ENCODE peak calls at places on chromosomes 16 and 17, in eight cellular contexts. P is tibial artery, S is H9, L is fibroblast of lung, X is upper lobe of left lung, Z is stomach, Y is endodermal cell, O is thoracic aorta. M is an unnamed sample.

GRCh38 chr16:89116341-89117238 is 22.9 kb downstream of the ACSF3 start:
- DNase-seq in P (no peak), S (no peak), L (no peak), X (no peak), Z (no peak), Y (no peak), O (no peak), M (peak; percentile 12)

GRCh38 chr17:59392973-59393679 is 61.7 kb downstream of the YPEL2 start:
- DNase-seq in P (no peak), S (no peak), L (no peak), X (no peak), Z (no peak), Y (no peak), O (no peak), M (no peak)

GRCh38 chr17:59004338-59005111 is 102.2 kb downstream of the TRIM37 start:
- DNase-seq in P (peak; percentile 63), S (peak; percentile 67), L (peak; percentile 71), X (peak; percentile 64), Z (peak; percentile 67), Y (peak; percentile 92), O (peak; percentile 10), M (peak; percentile 63)

GRCh38 chr17:50772251-50772650 is 4.9 kb upstream of the ANKRD40CL start:
- DNase-seq in P (no peak), S (peak; percentile 18), L (no peak), X (no peak), Z (no peak), Y (peak; percentile 42), O (no peak), M (no peak)

GRCh38 chr17:78745407-78746088 is 36.5 kb downstream of the CYTH1 start:
- DNase-seq in P (no peak), S (no peak), L (peak; percentile 62), X (no peak), Z (no peak), Y (peak; percentile 71), O (no peak), M (peak; percentile 51)

GRCh38 chr16:89090182-89090630 is 3.4 kb upstream of the ACSF3 start:
- DNase-seq in P (no peak), S (no peak), L (no peak), X (no peak), Z (peak; percentile 79), Y (no peak), O (no peak), M (no peak)

GRCh38 chr17:1145311-1145986 is 34.3 kb downstream of the ABR start:
- DNase-seq in P (no peak), S (no peak), L (no peak), X (no peak), Z (no peak), Y (no peak), O (no peak), M (no peak)

GRCh38 chr17:76527430-76528111 is 9.9 kb downstream of the CYGB start:
- DNase-seq in P (no peak), S (peak; percentile 92), L (peak; percentile 89), X (peak; percentile 78), Z (peak; percentile 60), Y (peak; percentile 94), O (peak; percentile 38), M (peak; percentile 85)

GRCh38 chr16:23182675-23183485 is at the start of gene SCNN1G:
- DNase-seq in P (no peak), S (peak; percentile 42), L (no peak), X (peak; percentile 59), Z (peak; percentile 31), Y (peak; percentile 62), O (no peak), M (no peak)

GRCh38 chr17:29155235-29155965 is 24.8 kb downstream of the MYO18A start:
- DNase-seq in P (no peak), S (peak; percentile 76), L (peak; percentile 48), X (peak; percentile 69), Z (peak; percentile 65), Y (peak; percentile 81), O (no peak), M (peak; percentile 45)

GRCh38 chr17:5610956-5611355 is 26.6 kb upstream of the NLRP1 start:
- DNase-seq in P (no peak), S (no peak), L (no peak), X (peak; percentile 24), Z (no peak), Y (no peak), O (no peak), M (no peak)

GRCh38 chr17:77230436-77230830 is 89.7 kb downstream of the SEC14L1 start:
- DNase-seq in P (no peak), S (no peak), L (no peak), X (no peak), Z (no peak), Y (no peak), O (no peak), M (no peak)

GRCh38 chr16:70577256-70577698 is 53.7 kb downstream of the SF3B3 start:
- DNase-seq in P (peak; percentile 54), S (no peak), L (peak; percentile 67), X (no peak), Z (no peak), Y (peak; percentile 61), O (peak; percentile 74), M (no peak)

GRCh38 chr16:79402356-79402755 is 198.2 kb downstream of the MAF start:
- DNase-seq in P (no peak), S (no peak), L (no peak), X (peak; percentile 28), Z (peak; percentile 86), Y (peak; percentile 65), O (no peak), M (no peak)

GRCh38 chr16:483351-484075 is 44.0 kb upstream of the CAPN15 start:
- DNase-seq in P (no peak), S (no peak), L (no peak), X (no peak), Z (no peak), Y (peak; percentile 92), O (no peak), M (no peak)

GRCh38 chr16:77585852-77586251 is 136.5 kb upstream of the NUDT7 start:
- DNase-seq in P (no peak), S (no peak), L (no peak), X (no peak), Z (no peak), Y (no peak), O (no peak), M (no peak)

GRCh38 chr17:37017355-37017754 is 68.6 kb downstream of the AATF start:
- DNase-seq in P (no peak), S (no peak), L (no peak), X (no peak), Z (no peak), Y (no peak), O (no peak), M (no peak)

GRCh38 chr16:4613636-4614570 is 785 bp downstream of the UBALD1 start:
- DNase-seq in P (no peak), S (peak; percentile 34), L (peak; percentile 32), X (no peak), Z (no peak), Y (peak; percentile 70), O (no peak), M (peak; percentile 73)

DNA sequence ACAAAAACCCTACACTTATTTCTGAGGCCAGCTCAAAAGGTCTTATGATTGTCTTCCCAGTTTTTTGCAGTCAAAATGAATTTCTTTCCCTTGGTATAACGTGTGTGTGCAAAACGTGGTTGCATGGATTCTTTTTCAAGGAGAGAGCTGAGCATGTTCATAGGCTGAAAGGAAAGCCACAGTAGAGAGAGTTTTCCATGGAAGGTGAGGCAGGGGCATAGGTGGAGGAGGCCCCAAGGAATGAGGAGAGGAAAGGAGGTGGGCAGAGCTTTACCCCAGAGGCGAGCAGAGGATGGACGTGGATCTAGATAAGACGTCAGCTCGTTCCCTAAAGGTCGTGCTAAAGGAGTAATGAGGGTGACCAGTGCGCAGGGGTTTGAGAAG is 22.8 kb downstream of the TRPV2 start:
- DNase-seq in P (no peak), S (no peak), L (no peak), X (no peak), Z (no peak), Y (no peak), O (no peak), M (no peak)
- H3K4me1 ChIP-seq in P (peaks cover 31% of the 10 kb centered on the region), S (peaks cover 4% of the 10 kb centered on the region), L (peaks cover 11% of the 10 kb centered on the region), X (peaks cover 26% of the 10 kb centered on the region), Z (peaks cover 46% of the 10 kb centered on the region), Y (peaks cover 6% of the 10 kb centered on the region), O (peaks cover 20% of the 10 kb centered on the region), M (no peaks in the 10 kb centered on the region)

GRCh38 chr16:75087040-75087979 is 29.3 kb downstream of the LDHD start:
- DNase-seq in P (no peak), S (no peak), L (peak; percentile 97), X (no peak), Z (no peak), Y (peak; percentile 70), O (no peak), M (no peak)

GRCh38 chr16:75088934-75089333 is 27.6 kb downstream of the LDHD start:
- DNase-seq in P (no peak), S (no peak), L (no peak), X (no peak), Z (no peak), Y (no peak), O (no peak), M (no peak)

GRCh38 chr16:75088226-75088625 is 28.4 kb downstream of the LDHD start:
- DNase-seq in P (no peak), S (no peak), L (no peak), X (no peak), Z (no peak), Y (no peak), O (no peak), M (no peak)

GRCh38 chr16:75092777-75093176 is 23.8 kb downstream of the LDHD start:
- DNase-seq in P (no peak), S (no peak), L (no peak), X (no peak), Z (peak; percentile 66), Y (no peak), O (no peak), M (no peak)

GRCh38 chr16:75089486-75090202 is 26.9 kb downstream of the LDHD start:
- DNase-seq in P (no peak), S (no peak), L (no peak), X (no peak), Z (no peak), Y (no peak), O (no peak), M (no peak)
- H3K4me1 ChIP-seq in P (no peaks in the 10 kb centered on the region), S (peaks cover 3% of the 10 kb centered on the region), L (peaks cover 15% of the 10 kb centered on the region), X (peaks cover 22% of the 10 kb centered on the region), Z (peaks cover 53% of the 10 kb centered on the region), Y (peaks cover 15% of the 10 kb centered on the region), O (peaks cover 4% of the 10 kb centered on the region), M (peaks cover 15% of the 10 kb centered on the region)

GRCh38 chr17:61309362-61309761 is 90.3 kb upstream of the TBX2 start:
- DNase-seq in P (no peak), S (no peak), L (no peak), X (no peak), Z (no peak), Y (peak; percentile 43), O (no peak), M (no peak)
- H3K4me1 ChIP-seq in P (peaks cover 20% of the 10 kb centered on the region), S (peaks cover 4% of the 10 kb centered on the region), L (peaks cover 40% of the 10 kb centered on the region), X (peaks cover 7% of the 10 kb centered on the region), Z (peaks cover 37% of the 10 kb centered on the region), Y (no peaks in the 10 kb centered on the region), O (peaks cover 11% of the 10 kb centered on the region), M (peaks cover 19% of the 10 kb centered on the region)

DNA sequence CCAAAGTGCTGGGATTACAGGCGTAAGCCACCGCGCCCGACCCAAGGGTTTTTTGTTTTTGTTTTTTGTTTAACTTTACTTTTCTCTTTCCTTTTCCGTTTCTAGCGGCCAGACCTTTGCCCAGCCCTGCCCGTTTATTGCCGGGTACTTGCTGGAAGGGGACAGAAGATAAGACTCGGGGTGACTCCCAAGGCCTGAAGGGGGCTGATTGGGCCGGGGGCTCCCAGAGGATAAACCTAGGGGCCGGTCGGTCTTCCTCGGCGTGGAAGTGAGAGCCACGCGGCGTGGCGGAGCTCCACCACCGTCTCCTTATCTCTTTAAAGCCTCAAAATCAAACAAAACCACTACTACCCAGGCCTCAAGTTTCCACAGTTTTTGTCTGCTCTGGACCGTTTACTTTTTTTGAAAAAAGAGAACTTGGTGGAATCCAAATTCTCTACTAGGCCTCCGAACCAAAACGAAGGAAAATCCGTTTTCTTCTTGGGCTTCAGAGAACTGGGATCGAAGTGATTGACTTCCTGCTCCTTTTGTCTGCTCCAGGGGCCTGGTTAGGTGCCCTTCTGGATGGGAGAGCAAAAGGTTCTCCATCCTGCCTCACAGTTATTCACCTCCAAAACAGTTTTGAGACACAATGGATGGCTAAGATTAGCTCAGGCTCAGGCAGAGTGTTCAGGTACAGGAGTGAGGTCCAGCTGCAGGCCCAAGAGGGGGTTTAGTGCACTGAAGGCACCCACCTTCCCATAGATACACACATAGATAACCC is 8.5 kb upstream of the HOXB9 start:
- DNase-seq in P (no peak), S (no peak), L (no peak), X (no peak), Z (no peak), Y (peak; percentile 41), O (no peak), M (no peak)
- H3K4me1 ChIP-seq in P (peaks cover 4% of the 10 kb centered on the region), S (no peaks in the 10 kb centered on the region), L (no peaks in the 10 kb centered on the region), X (peaks cover 6% of the 10 kb centered on the region), Z (peaks cover 20% of the 10 kb centered on the region), Y (no peaks in the 10 kb centered on the region), O (no peaks in the 10 kb centered on the region), M (no peaks in the 10 kb centered on the region)